ENCODE peak calls at places on chromosomes 1 and 21, in four cellular contexts. One of them, this sample, is unnamed.

GRCh38 chr1:220300442-220301121 is 28.3 kb upstream of the RAB3GAP2 start:
- DNase-seq in AG09319: peak
- DNase-seq in stimulated activated CD4-positive, alpha-beta T cell treated with anti-CD3 and anti-CD28 coated beads, Interleukin-1b, Interleukin-23, amount 100 ng/mL, for 4 hours: no peak
- DNase-seq in germinal center: no peak
- DNase-seq in this sample: peak

GRCh38 chr1:64000021-64000420 is 203.4 kb upstream of the UBE2U start:
- DNase-seq in AG09319: peak
- DNase-seq in stimulated activated CD4-positive, alpha-beta T cell treated with anti-CD3 and anti-CD28 coated beads, Interleukin-1b, Interleukin-23, amount 100 ng/mL, for 4 hours: no peak
- DNase-seq in germinal center: no peak
- DNase-seq in this sample: peak

GRCh38 chr1:29282924-29283803 is 46.8 kb downstream of the PTPRU start:
- DNase-seq in AG09319: no peak
- DNase-seq in stimulated activated CD4-positive, alpha-beta T cell treated with anti-CD3 and anti-CD28 coated beads, Interleukin-1b, Interleukin-23, amount 100 ng/mL, for 4 hours: no peak
- DNase-seq in germinal center: peak
- DNase-seq in this sample: peak

GRCh38 chr21:26405735-26406361 is 167.2 kb downstream of the CYYR1 start:
- DNase-seq in AG09319: peak
- DNase-seq in stimulated activated CD4-positive, alpha-beta T cell treated with anti-CD3 and anti-CD28 coated beads, Interleukin-1b, Interleukin-23, amount 100 ng/mL, for 4 hours: no peak
- DNase-seq in germinal center: no peak
- DNase-seq in this sample: peak

GRCh38 chr1:22364764-22365163 is 86.9 kb upstream of the ZBTB40 start:
- DNase-seq in AG09319: no peak
- DNase-seq in stimulated activated CD4-positive, alpha-beta T cell treated with anti-CD3 and anti-CD28 coated beads, Interleukin-1b, Interleukin-23, amount 100 ng/mL, for 4 hours: no peak
- DNase-seq in germinal center: no peak
- DNase-seq in this sample: no peak

GRCh38 chr1:99266731-99267130 is 2.4 kb downstream of the PLPPR4 start:
- DNase-seq in AG09319: peak
- DNase-seq in stimulated activated CD4-positive, alpha-beta T cell treated with anti-CD3 and anti-CD28 coated beads, Interleukin-1b, Interleukin-23, amount 100 ng/mL, for 4 hours: no peak
- DNase-seq in germinal center: no peak
- DNase-seq in this sample: no peak

GRCh38 chr1:187816646-187817045 is 987.9 kb downstream of the PLA2G4A start:
- DNase-seq in AG09319: no peak
- DNase-seq in stimulated activated CD4-positive, alpha-beta T cell treated with anti-CD3 and anti-CD28 coated beads, Interleukin-1b, Interleukin-23, amount 100 ng/mL, for 4 hours: no peak
- DNase-seq in germinal center: no peak
- DNase-seq in this sample: no peak

GRCh38 chr1:243432136-243432535 is 176.3 kb downstream of the SDCCAG8 start:
- DNase-seq in AG09319: no peak
- DNase-seq in stimulated activated CD4-positive, alpha-beta T cell treated with anti-CD3 and anti-CD28 coated beads, Interleukin-1b, Interleukin-23, amount 100 ng/mL, for 4 hours: no peak
- DNase-seq in germinal center: no peak
- DNase-seq in this sample: no peak

GRCh38 chr1:186482661-186483255 is 21.8 kb upstream of the PDC start:
- DNase-seq in AG09319: peak
- DNase-seq in stimulated activated CD4-positive, alpha-beta T cell treated with anti-CD3 and anti-CD28 coated beads, Interleukin-1b, Interleukin-23, amount 100 ng/mL, for 4 hours: no peak
- DNase-seq in germinal center: peak
- DNase-seq in this sample: peak

GRCh38 chr1:70941563-70941962 is 106.1 kb downstream of the PTGER3 start:
- DNase-seq in AG09319: no peak
- DNase-seq in stimulated activated CD4-positive, alpha-beta T cell treated with anti-CD3 and anti-CD28 coated beads, Interleukin-1b, Interleukin-23, amount 100 ng/mL, for 4 hours: no peak
- DNase-seq in germinal center: no peak
- DNase-seq in this sample: no peak

GRCh38 chr1:228400692-228401454 is 5.8 kb downstream of the TRIM11 start:
- DNase-seq in AG09319: no peak
- DNase-seq in stimulated activated CD4-positive, alpha-beta T cell treated with anti-CD3 and anti-CD28 coated beads, Interleukin-1b, Interleukin-23, amount 100 ng/mL, for 4 hours: no peak
- DNase-seq in germinal center: no peak
- DNase-seq in this sample: no peak

GRCh38 chr1:19877821-19878636 is 4.2 kb upstream of the OTUD3 start:
- DNase-seq in AG09319: no peak
- DNase-seq in stimulated activated CD4-positive, alpha-beta T cell treated with anti-CD3 and anti-CD28 coated beads, Interleukin-1b, Interleukin-23, amount 100 ng/mL, for 4 hours: no peak
- DNase-seq in germinal center: no peak
- DNase-seq in this sample: peak

GRCh38 chr1:153790282-153790995 is 15.2 kb downstream of the SLC27A3 start:
- DNase-seq in AG09319: peak
- DNase-seq in stimulated activated CD4-positive, alpha-beta T cell treated with anti-CD3 and anti-CD28 coated beads, Interleukin-1b, Interleukin-23, amount 100 ng/mL, for 4 hours: no peak
- DNase-seq in germinal center: no peak
- DNase-seq in this sample: peak

GRCh38 chr1:113940365-113941244 is 11.5 kb downstream of the HIPK1 start:
- DNase-seq in AG09319: no peak
- DNase-seq in stimulated activated CD4-positive, alpha-beta T cell treated with anti-CD3 and anti-CD28 coated beads, Interleukin-1b, Interleukin-23, amount 100 ng/mL, for 4 hours: no peak
- DNase-seq in germinal center: no peak
- DNase-seq in this sample: peak

GRCh38 chr1:21665711-21666571 is 3.2 kb downstream of the RAP1GAP start:
- DNase-seq in AG09319: no peak
- DNase-seq in stimulated activated CD4-positive, alpha-beta T cell treated with anti-CD3 and anti-CD28 coated beads, Interleukin-1b, Interleukin-23, amount 100 ng/mL, for 4 hours: no peak
- DNase-seq in germinal center: no peak
- DNase-seq in this sample: no peak

GRCh38 chr21:41816583-41817165 is 49.8 kb upstream of the RIPK4 start:
- DNase-seq in AG09319: no peak
- DNase-seq in stimulated activated CD4-positive, alpha-beta T cell treated with anti-CD3 and anti-CD28 coated beads, Interleukin-1b, Interleukin-23, amount 100 ng/mL, for 4 hours: peak
- DNase-seq in germinal center: peak
- DNase-seq in this sample: peak

GRCh38 chr1:173536254-173536653 is 59.1 kb downstream of the PRDX6 start:
- DNase-seq in AG09319: no peak
- DNase-seq in stimulated activated CD4-positive, alpha-beta T cell treated with anti-CD3 and anti-CD28 coated beads, Interleukin-1b, Interleukin-23, amount 100 ng/mL, for 4 hours: no peak
- DNase-seq in germinal center: no peak
- DNase-seq in this sample: no peak

GRCh38 chr1:165863346-165863745 is 35.9 kb downstream of the UCK2 start:
- DNase-seq in AG09319: no peak
- DNase-seq in stimulated activated CD4-positive, alpha-beta T cell treated with anti-CD3 and anti-CD28 coated beads, Interleukin-1b, Interleukin-23, amount 100 ng/mL, for 4 hours: no peak
- DNase-seq in germinal center: no peak
- DNase-seq in this sample: no peak

GRCh38 chr1:20495661-20496060 is 9.7 kb upstream of the CAMK2N1 start:
- DNase-seq in AG09319: no peak
- DNase-seq in stimulated activated CD4-positive, alpha-beta T cell treated with anti-CD3 and anti-CD28 coated beads, Interleukin-1b, Interleukin-23, amount 100 ng/mL, for 4 hours: no peak
- DNase-seq in germinal center: no peak
- DNase-seq in this sample: no peak

GRCh38 chr1:198001776-198002408 is 84.7 kb downstream of the LHX9 start:
- DNase-seq in AG09319: no peak
- DNase-seq in stimulated activated CD4-positive, alpha-beta T cell treated with anti-CD3 and anti-CD28 coated beads, Interleukin-1b, Interleukin-23, amount 100 ng/mL, for 4 hours: no peak
- DNase-seq in germinal center: no peak
- DNase-seq in this sample: no peak

GRCh38 chr1:96583903-96584302 is 137.7 kb upstream of the PTBP2 start:
- DNase-seq in AG09319: no peak
- DNase-seq in stimulated activated CD4-positive, alpha-beta T cell treated with anti-CD3 and anti-CD28 coated beads, Interleukin-1b, Interleukin-23, amount 100 ng/mL, for 4 hours: no peak
- DNase-seq in germinal center: no peak
- DNase-seq in this sample: no peak

GRCh38 chr1:55844322-55844721 is 629.2 kb upstream of the USP24 start:
- DNase-seq in AG09319: no peak
- DNase-seq in stimulated activated CD4-positive, alpha-beta T cell treated with anti-CD3 and anti-CD28 coated beads, Interleukin-1b, Interleukin-23, amount 100 ng/mL, for 4 hours: no peak
- DNase-seq in germinal center: no peak
- DNase-seq in this sample: no peak

GRCh38 chr1:63920154-63921117 is 146.6 kb downstream of the ROR1 start:
- DNase-seq in AG09319: peak
- DNase-seq in stimulated activated CD4-positive, alpha-beta T cell treated with anti-CD3 and anti-CD28 coated beads, Interleukin-1b, Interleukin-23, amount 100 ng/mL, for 4 hours: no peak
- DNase-seq in germinal center: no peak
- DNase-seq in this sample: no peak

GRCh38 chr1:12631571-12631970 is 12.3 kb upstream of the AADACL4 start:
- DNase-seq in AG09319: no peak
- DNase-seq in stimulated activated CD4-positive, alpha-beta T cell treated with anti-CD3 and anti-CD28 coated beads, Interleukin-1b, Interleukin-23, amount 100 ng/mL, for 4 hours: no peak
- DNase-seq in germinal center: no peak
- DNase-seq in this sample: no peak

GRCh38 chr21:31592501-31592900 is 67.0 kb upstream of the SOD1 start:
- DNase-seq in AG09319: no peak
- DNase-seq in stimulated activated CD4-positive, alpha-beta T cell treated with anti-CD3 and anti-CD28 coated beads, Interleukin-1b, Interleukin-23, amount 100 ng/mL, for 4 hours: no peak
- DNase-seq in germinal center: no peak
- DNase-seq in this sample: no peak

GRCh38 chr1:65317866-65318653 is 8.7 kb downstream of the DNAJC6 start:
- DNase-seq in AG09319: no peak
- DNase-seq in stimulated activated CD4-positive, alpha-beta T cell treated with anti-CD3 and anti-CD28 coated beads, Interleukin-1b, Interleukin-23, amount 100 ng/mL, for 4 hours: no peak
- DNase-seq in germinal center: no peak
- DNase-seq in this sample: no peak

GRCh38 chr21:40472026-40472425 is 374.9 kb downstream of the DSCAM start:
- DNase-seq in AG09319: no peak
- DNase-seq in stimulated activated CD4-positive, alpha-beta T cell treated with anti-CD3 and anti-CD28 coated beads, Interleukin-1b, Interleukin-23, amount 100 ng/mL, for 4 hours: no peak
- DNase-seq in germinal center: no peak
- DNase-seq in this sample: no peak

GRCh38 chr1:203304919-203305808 is at the start of gene BTG2:
- DNase-seq in AG09319: peak
- DNase-seq in stimulated activated CD4-positive, alpha-beta T cell treated with anti-CD3 and anti-CD28 coated beads, Interleukin-1b, Interleukin-23, amount 100 ng/mL, for 4 hours: peak
- DNase-seq in germinal center: peak
- DNase-seq in this sample: peak

GRCh38 chr1:45015683-45016082 is 3.6 kb downstream of the UROD start:
- DNase-seq in AG09319: no peak
- DNase-seq in stimulated activated CD4-positive, alpha-beta T cell treated with anti-CD3 and anti-CD28 coated beads, Interleukin-1b, Interleukin-23, amount 100 ng/mL, for 4 hours: no peak
- DNase-seq in germinal center: no peak
- DNase-seq in this sample: no peak

GRCh38 chr1:199298825-199299224 is 660.0 kb downstream of the PTPRC start:
- DNase-seq in AG09319: no peak
- DNase-seq in stimulated activated CD4-positive, alpha-beta T cell treated with anti-CD3 and anti-CD28 coated beads, Interleukin-1b, Interleukin-23, amount 100 ng/mL, for 4 hours: no peak
- DNase-seq in germinal center: no peak
- DNase-seq in this sample: no peak

GRCh38 chr1:163670980-163671757 is 349.4 kb downstream of the NUF2 start:
- DNase-seq in AG09319: no peak
- DNase-seq in stimulated activated CD4-positive, alpha-beta T cell treated with anti-CD3 and anti-CD28 coated beads, Interleukin-1b, Interleukin-23, amount 100 ng/mL, for 4 hours: no peak
- DNase-seq in germinal center: no peak
- DNase-seq in this sample: no peak